ENCODE peak calls at places on chromosomes 4 and X, in seven cellular contexts. Q is nephron progenitor cell; C is GM23338; V is cardiac muscle cell; U is HepG2; D is CD8-positive, alpha-beta T cell; N is GM12865. Y is an unnamed sample.

GRCh38 chr4:110418641-110419040 is 57.3 kb upstream of the ENPEP start:
- DNase-seq in N (no peak), D (no peak), Q (no peak), U (no peak), C (peak), V (no peak), Y (no peak)

GRCh38 chr4:54015421-54016065 is 48.9 kb downstream of the CHIC2 start:
- DNase-seq in Q (no peak), D (no peak), V (peak), N (no peak), U (no peak), C (peak), Y (no peak)

GRCh38 chr4:36884151-36884550 is 360.4 kb upstream of the NWD2 start:
- DNase-seq in C (no peak), N (peak), U (no peak), Q (no peak), D (no peak), V (no peak), Y (no peak)

GRCh38 chr4:4779486-4779885 is 80.0 kb upstream of the MSX1 start:
- DNase-seq in V (no peak), C (no peak), U (no peak), N (no peak), Q (no peak), D (no peak), Y (no peak)

GRCh38 chrX:140091276-140091886 is 126.1 kb upstream of the CXorf66 start:
- DNase-seq in D (no peak), N (no peak), C (peak), Q (peak), U (no peak), V (peak), Y (no peak)

GRCh38 chr4:99821918-99822503 is 5.4 kb downstream of the DAPP1 start:
- DNase-seq in N (peak), C (no peak), V (no peak), Q (no peak), D (no peak), U (no peak), Y (no peak)

GRCh38 chr4:19224820-19225219 is 1026.9 kb upstream of the SLIT2 start:
- DNase-seq in C (peak), U (no peak), D (no peak), Q (no peak), N (no peak), V (peak), Y (peak)

GRCh38 chr4:142743071-142743825 is 102.9 kb downstream of the INPP4B start:
- DNase-seq in U (no peak), N (no peak), V (no peak), C (no peak), Q (no peak), D (no peak), Y (no peak)

GRCh38 chr4:89929425-89930272 is 35.0 kb downstream of the MMRN1 start:
- DNase-seq in D (no peak), U (no peak), C (no peak), V (no peak), N (peak), Q (no peak), Y (peak)

GRCh38 chrX:102808336-102808735 is 87.8 kb downstream of the GPRASP3 start:
- DNase-seq in V (no peak), N (no peak), C (no peak), Q (no peak), D (no peak), U (no peak), Y (no peak)

GRCh38 chr4:77922158-77923094 is 59.8 kb downstream of the MRPL1 start:
- DNase-seq in V (no peak), U (peak), Q (no peak), C (no peak), D (no peak), N (no peak), Y (no peak)

GRCh38 chrX:31847773-31848172 is 775.9 kb upstream of the FTHL17 start:
- DNase-seq in Q (no peak), U (no peak), C (no peak), V (no peak), D (no peak), N (no peak), Y (no peak)

GRCh38 chr4:139014391-139015268 is 951 bp upstream of the NOCT start:
- DNase-seq in Q (no peak), U (peak), V (no peak), N (peak), D (no peak), C (peak), Y (peak)

GRCh38 chr4:26263165-26263564 is 57.6 kb upstream of the RBPJ start:
- DNase-seq in Q (no peak), C (peak), U (no peak), V (no peak), D (no peak), N (peak), Y (no peak)

GRCh38 chr4:314296-314903 is 9.1 kb upstream of the ZNF732 start:
- DNase-seq in N (no peak), D (no peak), V (no peak), Q (no peak), U (no peak), C (peak), Y (no peak)

GRCh38 chr4:70688795-70689231 is 481 bp downstream of the UTP3 start:
- DNase-seq in V (no peak), U (no peak), N (no peak), D (no peak), C (peak), Q (peak), Y (no peak)

GRCh38 chr4:79598214-79598613 is 190.2 kb upstream of the GK2 start:
- DNase-seq in V (no peak), C (no peak), U (no peak), D (no peak), N (no peak), Q (no peak), Y (no peak)

GRCh38 chr4:76147454-76148141 is 599 bp downstream of the NUP54 start:
- DNase-seq in U (peak), Q (peak), D (no peak), C (peak), V (peak), N (peak), Y (peak)

GRCh38 chr4:81786770-81787169 is 315.1 kb upstream of the RASGEF1B start:
- DNase-seq in D (no peak), N (no peak), U (no peak), Q (no peak), V (no peak), C (no peak), Y (no peak)

GRCh38 chr4:23881052-23881501 is 8.8 kb downstream of the PPARGC1A start:
- DNase-seq in D (no peak), V (no peak), U (peak), C (no peak), N (no peak), Q (no peak), Y (no peak)

GRCh38 chr4:23878912-23879732 is 10.7 kb downstream of the PPARGC1A start:
- DNase-seq in Q (no peak), C (peak), V (peak), U (no peak), N (no peak), D (no peak), Y (no peak)

GRCh38 chr4:23882976-23883531 is 6.8 kb downstream of the PPARGC1A start:
- DNase-seq in D (no peak), V (no peak), Q (no peak), C (no peak), U (no peak), N (no peak), Y (no peak)

GRCh38 chr4:23884261-23884660 is 5.6 kb downstream of the PPARGC1A start:
- DNase-seq in V (no peak), Q (no peak), D (no peak), N (no peak), C (no peak), U (no peak), Y (no peak)

GRCh38 chr4:23881674-23882337 is 8.0 kb downstream of the PPARGC1A start:
- DNase-seq in U (peak), Q (no peak), N (peak), V (no peak), D (no peak), C (peak), Y (no peak)
- TF ChIP-seq CTCF in U (peak), Q (no peak), N (no peak), V (no peak), D (no peak), C (peak), Y (no peak)

DNA sequence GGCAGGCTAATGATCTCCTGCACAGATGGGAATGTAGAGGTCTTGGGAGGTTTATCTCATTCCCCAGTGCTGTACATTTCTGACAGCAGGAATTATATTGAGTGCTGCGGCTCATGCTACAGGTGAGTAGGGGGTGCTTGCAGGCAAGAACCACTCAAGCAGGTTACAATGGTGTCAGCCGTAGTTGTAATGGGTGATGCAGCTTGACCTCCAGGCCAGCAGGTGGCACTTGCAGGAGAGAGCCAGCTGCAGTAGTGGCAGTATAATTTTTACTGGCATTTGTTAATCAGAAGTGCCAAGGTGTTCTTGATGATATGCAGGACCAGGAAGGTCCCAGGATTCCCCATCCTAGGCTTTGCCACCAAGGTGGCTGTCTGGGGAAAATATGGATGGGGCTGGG is 759.6 kb upstream of the NDST4 start:
- DNase-seq in C (peak), Q (no peak), D (no peak), U (no peak), N (peak), V (no peak), Y (no peak)
- TF ChIP-seq CTCF in C (peak), Q (no peak), D (no peak), U (no peak), N (peak), V (no peak), Y (peak)

DNA sequence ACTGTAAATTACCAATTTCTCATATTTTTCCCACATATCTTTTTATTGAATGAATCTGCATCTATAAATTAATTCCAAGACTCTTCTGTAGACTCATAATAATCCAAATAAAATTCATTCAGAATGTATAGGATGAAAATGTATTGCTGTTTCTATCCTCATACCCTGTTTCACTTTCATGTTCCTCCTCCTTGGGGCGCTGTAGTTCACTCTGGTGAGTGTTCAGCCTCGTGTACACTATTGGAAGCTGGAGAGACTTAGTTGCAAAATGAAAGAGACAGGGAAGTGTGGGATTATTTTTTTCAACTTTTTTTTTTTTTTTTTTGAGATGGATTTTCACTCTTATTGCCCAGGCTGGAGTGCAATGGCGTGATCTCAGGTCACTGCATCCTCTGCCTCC is 296.1 kb downstream of the TLL1 start:
- DNase-seq in V (peak), D (no peak), N (peak), C (peak), U (peak), Q (peak), Y (no peak)
- TF ChIP-seq CTCF in V (peak), D (no peak), N (peak), C (peak), U (peak), Q (no peak), Y (peak)

DNA sequence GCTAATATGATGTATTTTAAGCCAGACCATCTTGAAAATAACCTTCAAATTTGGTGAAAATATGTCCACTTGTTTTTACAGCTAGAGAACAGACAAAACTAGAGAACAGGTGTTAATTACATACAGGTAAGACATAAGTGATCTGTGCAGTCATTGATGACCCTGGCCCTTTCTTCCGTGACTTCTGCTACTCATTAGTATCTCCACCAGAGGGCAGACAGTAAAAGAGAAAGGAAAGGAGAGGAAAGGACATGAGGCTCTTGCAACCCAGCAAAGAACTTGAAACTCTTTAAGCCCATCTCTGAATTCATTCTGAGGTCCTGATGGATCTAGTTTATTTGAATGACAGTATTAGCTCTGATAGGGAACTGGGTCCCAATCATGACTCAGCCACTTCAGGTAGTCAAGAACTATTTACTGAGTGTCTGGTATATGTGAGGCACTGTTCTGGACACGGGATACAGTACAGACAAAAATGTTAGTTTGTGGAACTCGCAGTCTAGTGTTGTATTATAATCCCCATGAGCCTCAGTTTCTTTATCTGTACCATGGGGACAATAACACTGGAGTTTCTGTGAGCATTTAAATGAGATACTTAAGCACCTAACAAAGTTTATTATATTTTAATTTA is 121.0 kb upstream of the TEX13D start:
- DNase-seq in D (no peak), Q (no peak), V (peak), U (peak), C (peak), N (peak), Y (peak)
- TF ChIP-seq CTCF in D (peak), Q (peak), V (peak), U (peak), C (peak), N (peak), Y (peak)

DNA sequence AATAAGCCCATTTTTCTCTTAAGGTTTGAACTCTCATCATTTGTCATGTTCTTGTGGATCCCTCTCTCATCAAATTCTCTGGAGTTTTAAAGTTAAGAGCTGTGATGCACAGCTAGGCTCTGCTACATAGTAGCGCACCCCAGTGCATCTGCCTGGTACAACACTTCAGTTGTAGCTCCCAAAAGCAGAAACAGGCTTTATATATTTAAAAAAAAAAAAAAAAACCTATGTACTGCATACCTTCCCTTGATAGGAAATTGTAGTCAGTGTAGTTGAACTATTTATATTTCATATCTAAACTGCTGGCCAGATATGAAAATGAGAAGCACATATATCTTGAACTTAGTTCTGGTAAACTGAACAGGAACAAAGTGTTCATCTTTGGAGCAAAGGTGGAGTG is 131.4 kb downstream of the KLHL13 start:
- DNase-seq in D (no peak), Q (no peak), C (peak), V (peak), N (peak), U (no peak), Y (no peak)
- TF ChIP-seq CTCF in D (no peak), Q (peak), C (peak), V (no peak), N (peak), U (peak), Y (peak)

DNA sequence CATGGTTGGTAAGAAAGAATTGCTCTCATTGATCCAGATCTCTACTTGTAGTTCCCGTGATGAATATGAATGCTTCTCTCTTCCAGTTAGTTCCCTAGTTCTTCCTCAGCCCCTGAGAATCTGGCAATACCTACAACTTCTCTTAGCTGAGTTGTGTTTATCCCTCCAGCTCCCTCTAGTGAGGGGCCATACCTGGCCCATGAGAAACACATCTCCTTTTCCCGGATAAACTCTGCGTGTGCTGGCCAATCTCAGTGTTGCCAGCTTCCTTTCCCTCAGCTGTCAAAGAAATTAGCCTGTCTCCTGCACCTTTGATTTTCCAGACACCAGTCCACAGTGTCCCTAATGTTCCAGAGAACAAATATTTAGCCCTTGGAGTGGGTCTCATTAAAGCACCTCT is 5.7 kb downstream of the CBLL2 start:
- DNase-seq in C (peak), N (no peak), V (peak), D (no peak), Q (no peak), U (no peak), Y (no peak)
- TF ChIP-seq CTCF in C (peak), N (no peak), V (no peak), D (no peak), Q (no peak), U (no peak), Y (no peak)

DNA sequence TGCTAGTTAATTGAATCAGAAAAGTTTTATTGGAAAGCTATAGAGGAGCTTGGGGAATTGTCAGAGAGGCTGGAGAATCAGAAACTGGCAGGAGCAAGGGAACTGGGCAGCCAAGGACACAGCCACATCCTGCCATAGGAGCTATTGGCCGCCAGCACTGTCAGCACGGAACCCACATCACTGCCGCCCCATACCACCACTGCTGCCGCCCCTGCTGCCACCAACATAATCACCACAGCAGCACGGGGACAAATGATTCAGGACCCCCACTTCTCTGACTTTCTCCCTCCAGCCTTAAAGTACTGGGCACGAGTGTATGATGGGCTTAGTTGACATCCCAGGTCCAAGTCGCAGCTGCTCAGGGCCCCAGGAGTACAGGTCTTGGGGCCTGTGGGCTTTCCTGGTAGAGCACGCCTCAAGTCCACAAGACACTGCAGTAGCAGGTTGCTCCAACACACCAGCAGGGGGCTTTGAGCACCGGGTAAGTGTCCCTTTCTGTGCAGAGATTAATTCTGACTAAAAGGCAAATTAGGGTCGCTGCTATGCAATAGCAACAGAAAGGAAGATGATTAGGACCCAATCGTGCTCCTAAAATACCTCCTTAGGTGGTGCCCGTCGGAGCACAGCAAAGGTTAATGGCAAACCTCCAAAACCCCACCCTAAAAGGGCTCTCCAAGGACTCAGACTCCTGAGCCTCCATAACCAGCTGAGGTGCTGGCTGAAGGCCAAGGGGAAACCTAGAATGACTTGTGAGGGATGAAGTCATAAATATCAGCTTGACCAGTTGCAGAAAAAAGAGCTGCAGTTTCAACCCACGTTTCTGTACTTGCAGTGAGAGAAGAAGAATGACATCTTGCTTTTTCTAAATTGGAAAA is 6.8 kb downstream of the PJA1 start:
- DNase-seq in D (peak), U (peak), Q (peak), N (peak), V (peak), C (peak), Y (peak)
- TF ChIP-seq CTCF in D (peak), U (peak), Q (peak), N (peak), V (peak), C (peak), Y (peak)

Y was measured in GM13977.